ENCODE peak calls at places on chromosomes 4 and X, in eight cellular contexts. One of them, this sample, is unnamed.

GRCh38 chr4:32706893-32707292 is 1986.7 kb downstream of the PCDH7 start:
- DNase-seq in substantia nigra: no peak
- DNase-seq in choroid plexus epithelial cell: no peak
- DNase-seq in activated CD4-positive, alpha-beta T cell treated with anti-CD3 and anti-CD28 coated beads, Interleukin-2, amount 50 U/mL, for 48 hours: no peak
- DNase-seq in sciatic nerve: no peak
- DNase-seq in mesenchymal stem cell: no peak
- DNase-seq in uterus: no peak
- DNase-seq in CD8-positive, alpha-beta memory T cell: no peak
- DNase-seq in this sample: no peak

GRCh38 chr4:165507381-165507780 is 128.6 kb downstream of the CPE start:
- DNase-seq in substantia nigra: no peak
- DNase-seq in sciatic nerve: no peak
- DNase-seq in CD8-positive, alpha-beta memory T cell: no peak
- DNase-seq in activated CD4-positive, alpha-beta T cell treated with anti-CD3 and anti-CD28 coated beads, Interleukin-2, amount 50 U/mL, for 48 hours: no peak
- DNase-seq in mesenchymal stem cell: no peak
- DNase-seq in choroid plexus epithelial cell: no peak
- DNase-seq in uterus: no peak
- DNase-seq in this sample: no peak

GRCh38 chrX:153902388-153902787 is 2.1 kb upstream of the AVPR2 start:
- DNase-seq in activated CD4-positive, alpha-beta T cell treated with anti-CD3 and anti-CD28 coated beads, Interleukin-2, amount 50 U/mL, for 48 hours: no peak
- DNase-seq in substantia nigra: no peak
- DNase-seq in uterus: no peak
- DNase-seq in CD8-positive, alpha-beta memory T cell: no peak
- DNase-seq in mesenchymal stem cell: no peak
- DNase-seq in choroid plexus epithelial cell: no peak
- DNase-seq in sciatic nerve: peak
- DNase-seq in this sample: peak

GRCh38 chr4:183960912-183961569 is 55.9 kb downstream of the STOX2 start:
- DNase-seq in substantia nigra: peak
- DNase-seq in CD8-positive, alpha-beta memory T cell: no peak
- DNase-seq in uterus: no peak
- DNase-seq in activated CD4-positive, alpha-beta T cell treated with anti-CD3 and anti-CD28 coated beads, Interleukin-2, amount 50 U/mL, for 48 hours: no peak
- DNase-seq in sciatic nerve: no peak
- DNase-seq in choroid plexus epithelial cell: no peak
- DNase-seq in mesenchymal stem cell: no peak
- DNase-seq in this sample: no peak

GRCh38 chr4:96295143-96295763 is 455.4 kb downstream of the PDHA2 start:
- DNase-seq in mesenchymal stem cell: no peak
- DNase-seq in substantia nigra: no peak
- DNase-seq in activated CD4-positive, alpha-beta T cell treated with anti-CD3 and anti-CD28 coated beads, Interleukin-2, amount 50 U/mL, for 48 hours: no peak
- DNase-seq in uterus: no peak
- DNase-seq in choroid plexus epithelial cell: peak
- DNase-seq in sciatic nerve: no peak
- DNase-seq in CD8-positive, alpha-beta memory T cell: no peak
- DNase-seq in this sample: no peak

GRCh38 chrX:150450519-150451177 is 87.5 kb downstream of the MAMLD1 start:
- DNase-seq in uterus: no peak
- DNase-seq in choroid plexus epithelial cell: no peak
- DNase-seq in substantia nigra: no peak
- DNase-seq in mesenchymal stem cell: no peak
- DNase-seq in activated CD4-positive, alpha-beta T cell treated with anti-CD3 and anti-CD28 coated beads, Interleukin-2, amount 50 U/mL, for 48 hours: no peak
- DNase-seq in sciatic nerve: no peak
- DNase-seq in CD8-positive, alpha-beta memory T cell: no peak
- DNase-seq in this sample: no peak

GRCh38 chr4:141801558-141801957 is 165.2 kb downstream of the IL15 start:
- DNase-seq in substantia nigra: no peak
- DNase-seq in uterus: no peak
- DNase-seq in activated CD4-positive, alpha-beta T cell treated with anti-CD3 and anti-CD28 coated beads, Interleukin-2, amount 50 U/mL, for 48 hours: no peak
- DNase-seq in sciatic nerve: no peak
- DNase-seq in mesenchymal stem cell: no peak
- DNase-seq in CD8-positive, alpha-beta memory T cell: no peak
- DNase-seq in choroid plexus epithelial cell: no peak
- DNase-seq in this sample: no peak

GRCh38 chr4:165580379-165580905 is 201.6 kb downstream of the CPE start:
- DNase-seq in substantia nigra: no peak
- DNase-seq in choroid plexus epithelial cell: peak
- DNase-seq in CD8-positive, alpha-beta memory T cell: no peak
- DNase-seq in activated CD4-positive, alpha-beta T cell treated with anti-CD3 and anti-CD28 coated beads, Interleukin-2, amount 50 U/mL, for 48 hours: no peak
- DNase-seq in sciatic nerve: no peak
- DNase-seq in uterus: no peak
- DNase-seq in mesenchymal stem cell: peak
- DNase-seq in this sample: peak

GRCh38 chr4:98662619-98663225 is 4.3 kb upstream of the TSPAN5 start:
- DNase-seq in substantia nigra: no peak
- DNase-seq in CD8-positive, alpha-beta memory T cell: no peak
- DNase-seq in sciatic nerve: no peak
- DNase-seq in activated CD4-positive, alpha-beta T cell treated with anti-CD3 and anti-CD28 coated beads, Interleukin-2, amount 50 U/mL, for 48 hours: peak
- DNase-seq in uterus: no peak
- DNase-seq in choroid plexus epithelial cell: no peak
- DNase-seq in mesenchymal stem cell: no peak
- DNase-seq in this sample: no peak

GRCh38 chr4:55398461-55398860 is 2.7 kb downstream of the TMEM165 start:
- DNase-seq in activated CD4-positive, alpha-beta T cell treated with anti-CD3 and anti-CD28 coated beads, Interleukin-2, amount 50 U/mL, for 48 hours: no peak
- DNase-seq in mesenchymal stem cell: peak
- DNase-seq in uterus: no peak
- DNase-seq in substantia nigra: no peak
- DNase-seq in sciatic nerve: no peak
- DNase-seq in CD8-positive, alpha-beta memory T cell: no peak
- DNase-seq in choroid plexus epithelial cell: peak
- DNase-seq in this sample: no peak

GRCh38 chr4:89373396-89373795 is 65.8 kb upstream of the GPRIN3 start:
- DNase-seq in choroid plexus epithelial cell: no peak
- DNase-seq in activated CD4-positive, alpha-beta T cell treated with anti-CD3 and anti-CD28 coated beads, Interleukin-2, amount 50 U/mL, for 48 hours: no peak
- DNase-seq in uterus: no peak
- DNase-seq in sciatic nerve: no peak
- DNase-seq in mesenchymal stem cell: no peak
- DNase-seq in substantia nigra: no peak
- DNase-seq in CD8-positive, alpha-beta memory T cell: no peak
- DNase-seq in this sample: no peak

GRCh38 chrX:22950278-22951266 is 49.2 kb upstream of the DDX53 start:
- DNase-seq in substantia nigra: no peak
- DNase-seq in sciatic nerve: no peak
- DNase-seq in mesenchymal stem cell: peak
- DNase-seq in CD8-positive, alpha-beta memory T cell: no peak
- DNase-seq in uterus: no peak
- DNase-seq in choroid plexus epithelial cell: peak
- DNase-seq in activated CD4-positive, alpha-beta T cell treated with anti-CD3 and anti-CD28 coated beads, Interleukin-2, amount 50 U/mL, for 48 hours: no peak
- DNase-seq in this sample: peak

GRCh38 chrX:136395271-136395670 is 92.5 kb upstream of the BRS3 start:
- DNase-seq in choroid plexus epithelial cell: peak
- DNase-seq in substantia nigra: no peak
- DNase-seq in sciatic nerve: no peak
- DNase-seq in uterus: no peak
- DNase-seq in mesenchymal stem cell: no peak
- DNase-seq in CD8-positive, alpha-beta memory T cell: no peak
- DNase-seq in activated CD4-positive, alpha-beta T cell treated with anti-CD3 and anti-CD28 coated beads, Interleukin-2, amount 50 U/mL, for 48 hours: no peak
- DNase-seq in this sample: no peak

GRCh38 chr4:183860726-183861125 is 44.4 kb upstream of the STOX2 start:
- DNase-seq in mesenchymal stem cell: no peak
- DNase-seq in uterus: no peak
- DNase-seq in choroid plexus epithelial cell: no peak
- DNase-seq in activated CD4-positive, alpha-beta T cell treated with anti-CD3 and anti-CD28 coated beads, Interleukin-2, amount 50 U/mL, for 48 hours: no peak
- DNase-seq in sciatic nerve: no peak
- DNase-seq in substantia nigra: no peak
- DNase-seq in CD8-positive, alpha-beta memory T cell: no peak
- DNase-seq in this sample: no peak

GRCh38 chr4:8394125-8394524 is 46.4 kb downstream of the ACOX3 start:
- DNase-seq in uterus: peak
- DNase-seq in choroid plexus epithelial cell: peak
- DNase-seq in CD8-positive, alpha-beta memory T cell: no peak
- DNase-seq in sciatic nerve: no peak
- DNase-seq in substantia nigra: peak
- DNase-seq in mesenchymal stem cell: no peak
- DNase-seq in activated CD4-positive, alpha-beta T cell treated with anti-CD3 and anti-CD28 coated beads, Interleukin-2, amount 50 U/mL, for 48 hours: no peak
- DNase-seq in this sample: no peak

This sample was measured in H4.